ENCODE peak calls at places on chromosomes 16 and 17, in four cellular contexts. F is GM12878, Z is A549, A is HepG2. I is an unnamed sample.

GRCh38 chr17:35577826-35578194 is 561 bp downstream of the PEX12 start:
- DNase-seq in F (no peak), Z (no peak), A (no peak), I (peak; percentile 22)

GRCh38 chr16:88335150-88335685 is 47.5 kb upstream of the ZNF469 start:
- DNase-seq in F (no peak), Z (no peak), A (no peak), I (no peak)

GRCh38 chr17:28973414-28973813 is 22.1 kb upstream of the PHF12 start:
- DNase-seq in F (no peak), Z (no peak), A (no peak), I (peak; percentile 86)

GRCh38 chr16:82062645-82063058 is 27.6 kb downstream of the HSD17B2 start:
- DNase-seq in F (no peak), Z (no peak), A (peak; percentile 66), I (no peak)

GRCh38 chr17:2853111-2853721 is 57.0 kb downstream of the RAP1GAP2 start:
- DNase-seq in F (no peak), Z (peak; percentile 73), A (no peak), I (peak; percentile 79)

GRCh38 chr17:82310877-82311276 is 6.5 kb downstream of the CD7 start:
- DNase-seq in F (no peak), Z (no peak), A (no peak), I (no peak)

GRCh38 chr17:81491193-81491592 is 21.4 kb downstream of the ACTG1 start:
- DNase-seq in F (no peak), Z (no peak), A (no peak), I (no peak)

GRCh38 chr17:59618894-59619312 is 792 bp upstream of the CLTC start:
- DNase-seq in F (no peak), Z (peak; percentile 87), A (peak; percentile 87), I (peak; percentile 87)

GRCh38 chr16:89987169-89987568 is 32.1 kb downstream of the DBNDD1 start:
- DNase-seq in F (no peak), Z (no peak), A (no peak), I (no peak)

GRCh38 chr16:58970775-58971174 is 236.7 kb upstream of the GOT2 start:
- DNase-seq in F (no peak), Z (no peak), A (no peak), I (no peak)

GRCh38 chr16:72425571-72426341 is 253.8 kb upstream of the PMFBP1 start:
- DNase-seq in F (no peak), Z (no peak), A (no peak), I (no peak)

GRCh38 chr16:30054959-30055553 is 10.5 kb upstream of the ALDOA start:
- DNase-seq in F (no peak), Z (peak; percentile 81), A (peak; percentile 62), I (peak; percentile 56)

GRCh38 chr16:67198238-67198734 is 645 bp upstream of the ELMO3 start:
- DNase-seq in F (no peak), Z (peak; percentile 93), A (no peak), I (peak; percentile 81)

GRCh38 chr17:75996665-75997590 is 3.7 kb upstream of the CDK3 start:
- DNase-seq in F (peak; percentile 45), Z (no peak), A (peak; percentile 94), I (no peak)

GRCh38 chr16:72877374-72878028 is 170.4 kb downstream of the ZFHX3 start:
- DNase-seq in F (no peak), Z (peak; percentile 54), A (peak; percentile 99), I (no peak)

GRCh38 chr16:2925951-2926659 is 14.4 kb downstream of the FLYWCH1 start:
- DNase-seq in F (no peak), Z (no peak), A (no peak), I (no peak)

GRCh38 chr17:65556910-65557348 is 4.5 kb downstream of the AXIN2 start:
- DNase-seq in F (no peak), Z (no peak), A (no peak), I (no peak)

GRCh38 chr17:15038656-15039055 is 226.5 kb downstream of the PMP22 start:
- DNase-seq in F (no peak), Z (no peak), A (no peak), I (no peak)

GRCh38 chr16:75317101-75317522 is 65.7 kb upstream of the BCAR1 start:
- DNase-seq in F (no peak), Z (no peak), A (no peak), I (no peak)

GRCh38 chr17:50696365-50696879 is 11.3 kb downstream of the ANKRD40 start:
- DNase-seq in F (no peak), Z (no peak), A (no peak), I (no peak)

GRCh38 chr17:81523139-81524062 is 4.8 kb upstream of the FSCN2 start:
- DNase-seq in F (no peak), Z (no peak), A (peak; percentile 77), I (peak; percentile 85)

GRCh38 chr16:29745126-29745852 is 501 bp downstream of the C16orf54 start:
- DNase-seq in F (no peak), Z (no peak), A (no peak), I (no peak)

GRCh38 chr16:23365602-23366240 is 63.6 kb downstream of the SCNN1B start:
- DNase-seq in F (peak; percentile 25), Z (no peak), A (no peak), I (no peak)

GRCh38 chr17:8375738-8376259 is 705 bp downstream of the KRABD2 start:
- DNase-seq in F (no peak), Z (no peak), A (no peak), I (no peak)

GRCh38 chr17:79942591-79943353 is 92.9 kb downstream of the TBC1D16 start:
- DNase-seq in F (no peak), Z (no peak), A (no peak), I (no peak)

GRCh38 chr17:8959312-8959918 is 6.1 kb downstream of the PIK3R5 start:
- DNase-seq in F (no peak), Z (no peak), A (no peak), I (no peak)

GRCh38 chr16:87068751-87069150 is 248.4 kb downstream of the C16orf95 start:
- DNase-seq in F (no peak), Z (no peak), A (no peak), I (no peak)

GRCh38 chr16:17408296-17408695 is 62.5 kb downstream of the XYLT1 start:
- DNase-seq in F (no peak), Z (no peak), A (no peak), I (no peak)

GRCh38 chr17:77465358-77466041 is 324.7 kb downstream of the SEC14L1 start:
- DNase-seq in F (peak; percentile 86), Z (no peak), A (no peak), I (no peak)

GRCh38 chr17:77466596-77467223 is 325.9 kb downstream of the SEC14L1 start:
- DNase-seq in F (no peak), Z (no peak), A (no peak), I (no peak)

GRCh38 chr17:77464988-77465357 is 324.2 kb downstream of the SEC14L1 start:
- DNase-seq in F (no peak), Z (no peak), A (no peak), I (no peak)

GRCh38 chr17:77467513-77467912 is 326.7 kb downstream of the SEC14L1 start:
- DNase-seq in F (no peak), Z (no peak), A (no peak), I (no peak)

DNA sequence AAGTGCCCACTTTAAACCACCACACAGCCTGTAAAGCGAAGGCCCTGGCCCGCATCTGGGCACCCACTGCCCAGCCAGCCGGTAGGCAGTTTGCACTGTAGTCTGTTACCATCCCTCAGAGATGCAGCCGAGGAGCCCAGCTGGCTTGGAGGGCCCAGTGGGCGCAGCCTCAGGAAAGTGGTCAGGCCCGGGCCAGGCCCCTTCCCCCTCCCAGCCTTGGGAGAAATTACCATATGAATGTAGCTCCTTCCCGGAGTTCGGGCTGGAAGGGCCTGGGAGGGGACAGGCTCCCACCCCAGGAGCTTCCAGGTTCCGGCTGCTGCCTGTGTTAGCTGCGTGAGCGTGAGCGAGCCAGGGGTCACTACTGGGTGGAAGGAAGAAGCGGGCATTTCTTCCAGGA is 325.4 kb downstream of the SEC14L1 start:
- DNase-seq in F (no peak), Z (no peak), A (no peak), I (no peak)
- TF ChIP-seq PBX3 in F (no peak), Z (no peak), A (no peak), I (no peak)

DNA sequence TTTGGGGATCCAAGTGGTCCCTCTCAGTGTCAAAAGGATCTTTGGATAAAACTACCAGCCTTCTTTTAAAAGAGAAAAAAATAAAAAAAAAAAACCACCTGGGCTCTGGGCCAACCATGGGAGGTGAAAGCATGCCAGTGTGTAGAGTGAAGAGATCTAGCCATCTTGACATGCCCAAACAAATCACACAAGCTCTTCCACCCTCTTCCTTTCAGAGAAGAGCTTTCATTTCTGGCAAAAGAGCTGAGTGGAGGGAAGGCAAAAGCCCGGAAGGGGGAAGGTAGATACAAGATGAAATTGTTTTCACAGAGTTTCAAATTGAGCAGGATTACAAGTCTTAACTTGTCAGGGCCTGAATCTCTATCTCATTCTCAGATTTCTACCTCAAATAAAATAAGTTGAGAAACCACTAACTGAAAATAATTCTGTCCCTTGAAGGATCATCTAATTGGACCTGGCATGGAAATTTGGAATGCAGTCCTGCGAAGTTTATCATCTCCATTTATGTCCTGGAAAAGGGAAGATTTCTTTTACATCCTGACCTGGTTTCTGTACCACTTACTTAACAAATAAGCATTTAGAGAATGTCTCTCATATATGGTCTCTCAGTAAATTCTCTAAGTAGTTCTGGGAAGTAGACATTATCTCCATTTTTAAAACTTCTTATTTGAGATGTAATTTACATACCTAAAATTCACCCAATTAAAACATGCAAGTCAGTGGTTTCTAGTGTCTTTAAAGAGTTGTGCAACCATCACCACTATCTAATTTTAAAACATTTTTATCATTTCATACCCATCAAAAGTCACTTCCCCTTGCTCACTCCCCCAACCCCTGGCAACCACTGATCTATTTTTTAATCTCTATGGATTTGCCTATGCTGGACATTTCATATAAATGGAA is 93.6 kb downstream of the TANGO6 start:
- DNase-seq in F (no peak), Z (no peak), A (no peak), I (no peak)
- TF ChIP-seq PBX3 in F (no peak), Z (no peak), A (no peak), I (peak; percentile 83)

GRCh38 chr17:58325976-58326468 is 2.6 kb downstream of the TSPOAP1 start:
- DNase-seq in F (no peak), Z (no peak), A (no peak), I (peak; percentile 33)

GRCh38 chr17:58329035-58329807 is 626 bp upstream of the TSPOAP1 start:
- DNase-seq in F (peak; percentile 97), Z (no peak), A (peak; percentile 38), I (peak; percentile 73)

GRCh38 chr17:58328195-58329034 is at the start of gene TSPOAP1:
- DNase-seq in F (peak; percentile 95), Z (no peak), A (no peak), I (peak; percentile 95)

GRCh38 chr17:58326609-58327341 is 1.8 kb downstream of the TSPOAP1 start:
- DNase-seq in F (no peak), Z (no peak), A (no peak), I (peak; percentile 22)

GRCh38 chr17:58327363-58328194 is 1.0 kb downstream of the TSPOAP1 start:
- DNase-seq in F (no peak), Z (no peak), A (no peak), I (peak; percentile 44)
- TF ChIP-seq PBX3 in F (peak; percentile 48), Z (no peak), A (no peak), I (no peak)

GRCh38 chr16:25827709-25828108 is 135.9 kb downstream of the HS3ST4 start:
- DNase-seq in F (no peak), Z (no peak), A (no peak), I (no peak)

GRCh38 chr16:25828510-25828909 is 136.8 kb downstream of the HS3ST4 start:
- DNase-seq in F (no peak), Z (no peak), A (no peak), I (no peak)

DNA sequence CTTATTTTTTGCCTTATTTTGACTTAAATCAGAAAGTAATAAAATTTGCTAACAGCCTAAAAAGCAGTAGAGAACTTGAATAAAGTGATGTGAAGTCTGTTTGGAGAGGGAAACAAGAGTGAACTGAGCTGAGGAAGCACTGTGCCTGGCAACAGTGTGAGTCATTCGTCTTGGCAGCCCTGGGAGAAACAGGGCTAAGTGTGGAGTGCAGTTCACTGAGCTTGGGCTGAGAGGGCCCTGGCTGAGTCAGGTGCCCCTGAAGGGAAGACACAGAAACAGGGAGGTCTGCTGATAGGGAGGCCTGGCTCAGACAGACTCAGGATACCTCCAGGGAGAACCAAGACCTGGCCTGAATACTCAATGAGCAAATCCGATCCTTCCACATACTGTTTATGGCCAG is 132.1 kb downstream of the HS3ST4 start:
- DNase-seq in F (no peak), Z (no peak), A (no peak), I (no peak)
- TF ChIP-seq PBX3 in F (no peak), Z (no peak), A (no peak), I (no peak)